ENCODE peak calls at places on chromosomes 11 and 22, in ten cellular contexts. Y is activated naive CD4-positive, alpha-beta T cell treated with Interleukin-2 at 50 U/mL for 16 hours; B is naive B cell; X is HuH-7.5; N is NCI-H1694; O is adrenal gland; M is HCEC 1CT; R is GF-D8; E is stimulated activated naive CD4-positive, alpha-beta T cell treated with Interleukin-2 at 50 U/mL for 16 hours; F is neural crest cell. U is an unnamed sample.

GRCh38 chr22:37747090-37747714 is 50.4 kb downstream of the TRIOBP start:
- DNase-seq in Y (peak), O (no peak), E (no peak), B (no peak), X (no peak), R (no peak), N (no peak), M (peak), F (no peak), U (no peak)

GRCh38 chr11:20647976-20648565 is 21.3 kb upstream of the NELL1 start:
- DNase-seq in E (no peak), F (peak), O (peak), X (peak), N (peak), B (peak), R (no peak), M (peak), Y (peak), U (peak)

GRCh38 chr11:6022954-6023353 is 7.6 kb downstream of the OR56A1 start:
- DNase-seq in X (peak), F (no peak), R (no peak), M (peak), E (no peak), B (peak), O (peak), Y (no peak), N (peak), U (peak)

GRCh38 chr11:111541209-111542061 is 915 bp downstream of the LAYN start:
- DNase-seq in R (no peak), X (no peak), F (no peak), O (no peak), B (no peak), M (peak), E (no peak), N (no peak), Y (no peak), U (no peak)

GRCh38 chr22:46377566-46378498 is 42.3 kb downstream of the TRMU start:
- DNase-seq in M (no peak), O (peak), X (peak), Y (no peak), E (no peak), R (no peak), F (peak), N (no peak), B (no peak), U (no peak)

GRCh38 chr11:122162095-122162494 is 46.1 kb upstream of the BLID start:
- DNase-seq in M (peak), N (no peak), O (no peak), F (no peak), E (no peak), B (no peak), Y (no peak), X (no peak), R (no peak), U (no peak)

GRCh38 chr11:121117753-121118152 is 16.7 kb downstream of the TECTA start:
- DNase-seq in E (no peak), N (no peak), X (no peak), R (no peak), Y (no peak), M (no peak), B (no peak), F (no peak), O (no peak), U (no peak)

GRCh38 chr11:57446055-57446454 is 14.3 kb upstream of the RTN4RL2 start:
- DNase-seq in M (no peak), B (no peak), N (no peak), E (no peak), F (no peak), Y (no peak), X (no peak), O (no peak), R (no peak), U (no peak)

GRCh38 chr22:29842740-29843139 is 4.7 kb upstream of the ASCC2 start:
- DNase-seq in O (no peak), X (no peak), E (no peak), B (no peak), F (no peak), Y (no peak), N (no peak), R (no peak), M (peak), U (no peak)

GRCh38 chr22:38824587-38824986 is 19.2 kb downstream of the NPTXR start:
- DNase-seq in B (peak), X (peak), O (peak), E (peak), Y (peak), M (peak), R (no peak), F (peak), N (no peak), U (no peak)

GRCh38 chr11:121636341-121637176 is 183.8 kb upstream of the SORL1-AS1 start:
- DNase-seq in Y (no peak), M (no peak), R (no peak), N (no peak), X (no peak), B (no peak), E (no peak), O (no peak), F (no peak), U (no peak)

GRCh38 chr22:40966683-40967082 is 15.5 kb downstream of the RBX1 start:
- DNase-seq in M (no peak), E (no peak), Y (no peak), B (no peak), F (no peak), R (peak), N (no peak), O (no peak), X (no peak), U (no peak)

GRCh38 chr11:101478587-101479375 is 105.0 kb downstream of the TRPC6 start:
- DNase-seq in R (no peak), B (no peak), M (no peak), E (no peak), X (no peak), F (no peak), N (no peak), Y (no peak), O (no peak), U (no peak)

GRCh38 chr11:69647349-69647748 is 6.4 kb downstream of the CCND1 start:
- DNase-seq in R (no peak), F (no peak), N (no peak), O (no peak), X (no peak), B (no peak), M (no peak), Y (no peak), E (no peak), U (no peak)

GRCh38 chr11:75245356-75246005 is 4.9 kb downstream of the TPBGL start:
- DNase-seq in N (no peak), X (no peak), M (no peak), R (no peak), F (no peak), O (no peak), B (no peak), E (no peak), Y (no peak), U (no peak)

GRCh38 chr11:117950320-117950719 is 21.1 kb upstream of the TMPRSS13 start:
- DNase-seq in Y (peak), E (peak), M (no peak), F (no peak), O (no peak), X (no peak), N (no peak), R (peak), B (peak), U (no peak)

GRCh38 chr11:131561486-131561885 is 191.1 kb downstream of the NTM start:
- DNase-seq in O (no peak), X (no peak), Y (no peak), B (no peak), N (no peak), M (no peak), E (no peak), R (no peak), F (no peak), U (no peak)

GRCh38 chr22:36741204-36741793 is 34.6 kb downstream of the IFT27 start:
- DNase-seq in R (no peak), B (no peak), Y (no peak), N (no peak), X (no peak), E (no peak), M (no peak), F (no peak), O (no peak), U (peak)

GRCh38 chr22:49269371-49269770 is 558.3 kb downstream of the BRD1 start:
- DNase-seq in F (no peak), M (no peak), R (no peak), X (no peak), B (no peak), O (no peak), E (no peak), N (no peak), Y (no peak), U (no peak)

GRCh38 chr11:84396521-84396920 is 1110.4 kb upstream of the CCDC90B start:
- DNase-seq in R (no peak), N (no peak), O (no peak), Y (no peak), X (no peak), M (no peak), E (no peak), F (no peak), B (no peak), U (no peak)

GRCh38 chr11:130655308-130655707 is 206.9 kb downstream of the ADAMTS15 start:
- DNase-seq in E (no peak), Y (no peak), B (no peak), M (no peak), O (no peak), R (no peak), F (no peak), N (no peak), X (no peak), U (no peak)